ENCODE peak calls at places on chromosomes 6 and 20, in nine cellular contexts. N is substantia nigra; K is CD8-positive, alpha-beta memory T cell; R is MM.1S; W is caudate nucleus; U is OCI-LY7; L is transverse colon; C is GDM1; T is fibroblast of the aortic adventitia. E is an unnamed sample.

GRCh38 chr20:64077876-64078551 is 1.3 kb downstream of the RGS19 start:
- DNase-seq in K (peak; percentile 59), C (peak; percentile 75), W (no peak), L (peak; percentile 68), N (no peak), T (no peak), R (peak; percentile 46), U (peak; percentile 92), E (peak; percentile 46)

GRCh38 chr20:32019156-32019510 is 8.9 kb downstream of the CCM2L start:
- DNase-seq in R (no peak), C (no peak), N (no peak), K (no peak), U (no peak), T (no peak), W (no peak), L (no peak), E (no peak)

GRCh38 chr6:15586528-15586927 is 76.3 kb downstream of the DTNBP1 start:
- DNase-seq in L (no peak), R (no peak), U (no peak), K (no peak), C (no peak), N (no peak), W (no peak), T (no peak), E (no peak)

GRCh38 chr6:7811441-7811840 is 85.5 kb downstream of the BMP6 start:
- DNase-seq in T (no peak), K (no peak), R (no peak), N (no peak), L (no peak), U (no peak), C (no peak), W (no peak), E (no peak)

GRCh38 chr6:40477246-40478126 is 109.7 kb downstream of the LRFN2 start:
- DNase-seq in T (no peak), N (peak; percentile 31), L (peak; percentile 15), K (peak; percentile 35), U (no peak), W (no peak), R (no peak), C (no peak), E (no peak)

GRCh38 chr6:38495922-38496635 is 143.7 kb downstream of the BTBD9 start:
- DNase-seq in L (no peak), U (no peak), T (no peak), N (no peak), K (no peak), W (no peak), R (peak; percentile 36), C (no peak), E (no peak)

GRCh38 chr6:163620101-163620500 is 205.6 kb downstream of the QKI start:
- DNase-seq in R (no peak), C (no peak), N (no peak), U (no peak), K (no peak), W (no peak), T (no peak), L (no peak), E (no peak)

GRCh38 chr6:97497713-97498331 is 214.8 kb upstream of the MMS22L start:
- DNase-seq in N (peak; percentile 68), U (peak; percentile 66), T (peak; percentile 73), R (peak; percentile 76), W (peak; percentile 35), C (peak; percentile 10), K (peak; percentile 22), L (peak; percentile 54), E (peak; percentile 54)

GRCh38 chr20:54405540-54405939 is 69.9 kb upstream of the DOK5 start:
- DNase-seq in C (no peak), W (no peak), N (no peak), K (no peak), L (no peak), U (no peak), T (peak; percentile 51), R (no peak), E (no peak)

GRCh38 chr6:3905853-3906190 is 56.6 kb downstream of the FAM50B start:
- DNase-seq in W (no peak), K (no peak), T (no peak), L (no peak), C (no peak), U (no peak), R (no peak), N (no peak), E (no peak)

GRCh38 chr6:119557239-119557638 is 207.7 kb upstream of the MAN1A1 start:
- DNase-seq in T (no peak), W (no peak), C (no peak), K (no peak), L (no peak), R (no peak), U (no peak), N (no peak), E (no peak)

GRCh38 chr6:34416877-34417371 is 8.9 kb downstream of the RPS10 start:
- DNase-seq in L (no peak), N (no peak), R (no peak), K (no peak), C (no peak), W (no peak), T (no peak), U (no peak), E (no peak)

GRCh38 chr20:19211661-19212523 is 550 bp upstream of the SLC24A3 start:
- DNase-seq in C (peak; percentile 37), U (no peak), L (peak; percentile 19), K (no peak), N (no peak), R (no peak), W (no peak), T (no peak), E (peak; percentile 56)

GRCh38 chr6:22737331-22737730 is 168.0 kb downstream of the HDGFL1 start:
- DNase-seq in W (peak; percentile 8), N (peak; percentile 35), R (no peak), C (peak; percentile 1), T (peak; percentile 70), K (no peak), L (peak; percentile 13), U (no peak), E (peak; percentile 31)

GRCh38 chr6:87366428-87366827 is 21.8 kb downstream of the C6orf163 start:
- DNase-seq in U (no peak), C (no peak), R (no peak), K (no peak), N (no peak), L (no peak), T (no peak), W (no peak), E (no peak)

GRCh38 chr6:107624541-107624940 is 134.6 kb downstream of the SOBP start:
- DNase-seq in T (peak; percentile 28), K (no peak), U (no peak), N (no peak), L (no peak), W (no peak), C (no peak), R (no peak), E (no peak)

GRCh38 chr6:35496851-35497570 is at the start of gene TEAD3:
- DNase-seq in R (peak; percentile 53), L (peak; percentile 74), W (no peak), C (no peak), T (peak; percentile 40), N (peak; percentile 19), K (peak; percentile 32), U (peak; percentile 48), E (peak; percentile 70)

GRCh38 chr6:113630365-113630737 is 226.8 kb upstream of the MARCKS start:
- DNase-seq in C (no peak), T (peak; percentile 86), N (no peak), W (no peak), K (no peak), L (no peak), R (no peak), U (no peak), E (no peak)